ENCODE peak calls at places on chromosomes 3 and 15, in six cellular contexts. F is Caco-2; B is T-helper 9 cell; A is iPS-NIHi11; O is effector CD4-positive, alpha-beta T cell; W is stimulated activated naive B cell treated with anti-CD40 and anti-IgM and Interleukin-4, amounts not matched to agents 10 μg/mL and 1 μg/mL and 100 μg/mL, for 72 hours. Y is an unnamed sample.

GRCh38 chr15:91426412-91426811 is 326.4 kb downstream of the SV2B start:
- DNase-seq in B (no peak), F (no peak), W (no peak), O (no peak), A (no peak), Y (no peak)

GRCh38 chr3:11093823-11094340 is 60.4 kb upstream of the HRH1 start:
- DNase-seq in O (no peak), B (no peak), F (no peak), W (no peak), A (no peak), Y (no peak)

GRCh38 chr3:50208677-50209344 is 3.7 kb downstream of the SLC38A3 start:
- DNase-seq in O (no peak), B (no peak), W (no peak), F (no peak), A (no peak), Y (no peak)

GRCh38 chr3:71129611-71130515 is 453.7 kb downstream of the FOXP1 start:
- DNase-seq in F (no peak), B (peak; percentile 5), O (peak; percentile 24), A (no peak), W (no peak), Y (peak; percentile 13)

GRCh38 chr3:128426128-128426921 is 40.4 kb downstream of the DNAJB8 start:
- DNase-seq in A (peak; percentile 99), F (peak; percentile 83), W (peak; percentile 45), O (peak; percentile 47), B (peak; percentile 53), Y (peak; percentile 33)

GRCh38 chr15:36161781-36162212 is 417.6 kb upstream of the CDIN1 start:
- DNase-seq in O (no peak), B (no peak), F (peak; percentile 11), A (peak; percentile 20), W (no peak), Y (no peak)

GRCh38 chr3:19474169-19474568 is 325.9 kb downstream of the KCNH8 start:
- DNase-seq in F (no peak), A (no peak), O (no peak), W (no peak), B (no peak), Y (no peak)

GRCh38 chr3:129654126-129654525 is 47.6 kb upstream of the PLXND1 start:
- DNase-seq in A (no peak), W (no peak), B (no peak), F (no peak), O (no peak), Y (no peak)

GRCh38 chr3:170639003-170639402 is 53.1 kb upstream of the SLC7A14 start:
- DNase-seq in W (no peak), F (no peak), O (no peak), A (no peak), B (no peak), Y (no peak)

GRCh38 chr3:33537135-33537534 is 96.9 kb upstream of the UBP1 start:
- DNase-seq in B (no peak), A (no peak), F (no peak), W (no peak), O (no peak), Y (no peak)

GRCh38 chr3:179071161-179071568 is 444 bp downstream of the ZMAT3 start:
- DNase-seq in O (peak; percentile 51), F (no peak), B (peak; percentile 55), W (peak; percentile 66), A (no peak), Y (peak; percentile 17)

GRCh38 chr15:74228723-74229081 is 7.4 kb upstream of the CCDC33 start:
- DNase-seq in W (no peak), F (no peak), A (peak; percentile 72), O (no peak), B (no peak), Y (no peak)

GRCh38 chr3:178618197-178618596 is 82.0 kb downstream of the KCNMB2 start:
- DNase-seq in W (no peak), B (no peak), F (no peak), A (no peak), O (no peak), Y (no peak)

GRCh38 chr15:56244811-56245576 is 1.3 kb upstream of the RFX7 start:
- DNase-seq in W (no peak), A (no peak), F (no peak), O (peak; percentile 3), B (peak; percentile 5), Y (no peak)

GRCh38 chr3:124867511-124867910 is 19.7 kb downstream of the ITGB5 start:
- DNase-seq in O (no peak), W (no peak), F (no peak), B (no peak), A (no peak), Y (no peak)

GRCh38 chr15:88621789-88622604 is 857 bp downstream of the AEN start:
- DNase-seq in F (no peak), B (peak; percentile 32), O (peak; percentile 47), W (no peak), A (no peak), Y (peak; percentile 36)

GRCh38 chr3:28958656-28959055 is 322.2 kb upstream of the RBMS3 start:
- DNase-seq in A (no peak), W (no peak), F (no peak), B (no peak), O (no peak), Y (no peak)

Y was measured in HL-60.